ENCODE peak calls at places on chromosomes 16 and 17, in ten cellular contexts. One of them, this sample, is unnamed.

GRCh38 chr17:45106101-45106500 is 26.2 kb downstream of the PLCD3 start:
- DNase-seq in left ventricle myocardium superior: no peak
- DNase-seq in activated naive CD4-positive, alpha-beta T cell: no peak
- DNase-seq in activated CD8-positive, alpha-beta memory T cell treated with anti-CD3 and anti-CD28 coated beads, Interleukin-2, amount 50 U/mL, for 48 hours: no peak
- DNase-seq in smooth muscle cell of the brain vasculature: no peak
- DNase-seq in activated CD4-positive, alpha-beta T cell treated with anti-CD3 and anti-CD28 coated beads, Interleukin-2, amount 50 U/mL, for 1 hour: no peak
- DNase-seq in COR-L47: no peak
- DNase-seq in stimulated activated CD8-positive, alpha-beta memory T cell treated with anti-CD3 and anti-CD28 coated beads, Interleukin-4, amount 100 ng/mL, for 24 hours: no peak
- DNase-seq in CD8-positive, alpha-beta T cell: no peak
- DNase-seq in mucosa of descending colon: no peak
- DNase-seq in this sample: no peak

GRCh38 chr17:1957037-1957436 is 68.1 kb downstream of the RTN4RL1 start:
- DNase-seq in activated CD4-positive, alpha-beta T cell treated with anti-CD3 and anti-CD28 coated beads, Interleukin-2, amount 50 U/mL, for 1 hour: no peak
- DNase-seq in activated naive CD4-positive, alpha-beta T cell: no peak
- DNase-seq in activated CD8-positive, alpha-beta memory T cell treated with anti-CD3 and anti-CD28 coated beads, Interleukin-2, amount 50 U/mL, for 48 hours: no peak
- DNase-seq in CD8-positive, alpha-beta T cell: no peak
- DNase-seq in mucosa of descending colon: no peak
- DNase-seq in stimulated activated CD8-positive, alpha-beta memory T cell treated with anti-CD3 and anti-CD28 coated beads, Interleukin-4, amount 100 ng/mL, for 24 hours: no peak
- DNase-seq in smooth muscle cell of the brain vasculature: no peak
- DNase-seq in left ventricle myocardium superior: no peak
- DNase-seq in COR-L47: no peak
- DNase-seq in this sample: no peak

GRCh38 chr16:57123969-57124674 is 31.7 kb downstream of the CPNE2 start:
- DNase-seq in activated naive CD4-positive, alpha-beta T cell: no peak
- DNase-seq in left ventricle myocardium superior: no peak
- DNase-seq in smooth muscle cell of the brain vasculature: no peak
- DNase-seq in stimulated activated CD8-positive, alpha-beta memory T cell treated with anti-CD3 and anti-CD28 coated beads, Interleukin-4, amount 100 ng/mL, for 24 hours: no peak
- DNase-seq in mucosa of descending colon: no peak
- DNase-seq in CD8-positive, alpha-beta T cell: no peak
- DNase-seq in activated CD4-positive, alpha-beta T cell treated with anti-CD3 and anti-CD28 coated beads, Interleukin-2, amount 50 U/mL, for 1 hour: no peak
- DNase-seq in activated CD8-positive, alpha-beta memory T cell treated with anti-CD3 and anti-CD28 coated beads, Interleukin-2, amount 50 U/mL, for 48 hours: no peak
- DNase-seq in COR-L47: no peak
- DNase-seq in this sample: no peak

GRCh38 chr17:49473900-49474751 is 21.0 kb upstream of the NGFR start:
- DNase-seq in stimulated activated CD8-positive, alpha-beta memory T cell treated with anti-CD3 and anti-CD28 coated beads, Interleukin-4, amount 100 ng/mL, for 24 hours: no peak
- DNase-seq in left ventricle myocardium superior: no peak
- DNase-seq in mucosa of descending colon: peak; percentile 15
- DNase-seq in activated naive CD4-positive, alpha-beta T cell: no peak
- DNase-seq in activated CD4-positive, alpha-beta T cell treated with anti-CD3 and anti-CD28 coated beads, Interleukin-2, amount 50 U/mL, for 1 hour: no peak
- DNase-seq in CD8-positive, alpha-beta T cell: no peak
- DNase-seq in COR-L47: no peak
- DNase-seq in smooth muscle cell of the brain vasculature: no peak
- DNase-seq in activated CD8-positive, alpha-beta memory T cell treated with anti-CD3 and anti-CD28 coated beads, Interleukin-2, amount 50 U/mL, for 48 hours: no peak
- DNase-seq in this sample: no peak

GRCh38 chr16:58331024-58331707 is 36.3 kb upstream of the PRSS54 start:
- DNase-seq in activated CD8-positive, alpha-beta memory T cell treated with anti-CD3 and anti-CD28 coated beads, Interleukin-2, amount 50 U/mL, for 48 hours: no peak
- DNase-seq in left ventricle myocardium superior: no peak
- DNase-seq in stimulated activated CD8-positive, alpha-beta memory T cell treated with anti-CD3 and anti-CD28 coated beads, Interleukin-4, amount 100 ng/mL, for 24 hours: no peak
- DNase-seq in smooth muscle cell of the brain vasculature: no peak
- DNase-seq in mucosa of descending colon: no peak
- DNase-seq in CD8-positive, alpha-beta T cell: no peak
- DNase-seq in activated naive CD4-positive, alpha-beta T cell: no peak
- DNase-seq in COR-L47: peak; percentile 12
- DNase-seq in activated CD4-positive, alpha-beta T cell treated with anti-CD3 and anti-CD28 coated beads, Interleukin-2, amount 50 U/mL, for 1 hour: no peak
- DNase-seq in this sample: no peak

GRCh38 chr17:80270836-80271235 is 10.2 kb downstream of the RNF213 start:
- DNase-seq in smooth muscle cell of the brain vasculature: no peak
- DNase-seq in stimulated activated CD8-positive, alpha-beta memory T cell treated with anti-CD3 and anti-CD28 coated beads, Interleukin-4, amount 100 ng/mL, for 24 hours: no peak
- DNase-seq in activated CD4-positive, alpha-beta T cell treated with anti-CD3 and anti-CD28 coated beads, Interleukin-2, amount 50 U/mL, for 1 hour: peak; percentile 42
- DNase-seq in left ventricle myocardium superior: no peak
- DNase-seq in activated CD8-positive, alpha-beta memory T cell treated with anti-CD3 and anti-CD28 coated beads, Interleukin-2, amount 50 U/mL, for 48 hours: peak; percentile 79
- DNase-seq in CD8-positive, alpha-beta T cell: no peak
- DNase-seq in activated naive CD4-positive, alpha-beta T cell: peak; percentile 15
- DNase-seq in COR-L47: no peak
- DNase-seq in mucosa of descending colon: peak; percentile 46
- DNase-seq in this sample: no peak

GRCh38 chr17:4266550-4266949 is 2.8 kb upstream of the ANKFY1 start:
- DNase-seq in COR-L47: no peak
- DNase-seq in activated CD4-positive, alpha-beta T cell treated with anti-CD3 and anti-CD28 coated beads, Interleukin-2, amount 50 U/mL, for 1 hour: no peak
- DNase-seq in mucosa of descending colon: no peak
- DNase-seq in CD8-positive, alpha-beta T cell: no peak
- DNase-seq in left ventricle myocardium superior: no peak
- DNase-seq in activated naive CD4-positive, alpha-beta T cell: no peak
- DNase-seq in smooth muscle cell of the brain vasculature: no peak
- DNase-seq in activated CD8-positive, alpha-beta memory T cell treated with anti-CD3 and anti-CD28 coated beads, Interleukin-2, amount 50 U/mL, for 48 hours: no peak
- DNase-seq in stimulated activated CD8-positive, alpha-beta memory T cell treated with anti-CD3 and anti-CD28 coated beads, Interleukin-4, amount 100 ng/mL, for 24 hours: no peak
- DNase-seq in this sample: no peak

GRCh38 chr16:6081320-6081976 is 983.9 kb upstream of the EEF2KMT start:
- DNase-seq in activated CD8-positive, alpha-beta memory T cell treated with anti-CD3 and anti-CD28 coated beads, Interleukin-2, amount 50 U/mL, for 48 hours: peak; percentile 55
- DNase-seq in mucosa of descending colon: peak; percentile 43
- DNase-seq in left ventricle myocardium superior: no peak
- DNase-seq in activated CD4-positive, alpha-beta T cell treated with anti-CD3 and anti-CD28 coated beads, Interleukin-2, amount 50 U/mL, for 1 hour: no peak
- DNase-seq in smooth muscle cell of the brain vasculature: no peak
- DNase-seq in activated naive CD4-positive, alpha-beta T cell: no peak
- DNase-seq in stimulated activated CD8-positive, alpha-beta memory T cell treated with anti-CD3 and anti-CD28 coated beads, Interleukin-4, amount 100 ng/mL, for 24 hours: no peak
- DNase-seq in COR-L47: no peak
- DNase-seq in CD8-positive, alpha-beta T cell: no peak
- DNase-seq in this sample: no peak

GRCh38 chr16:19236561-19236960 is 49.0 kb upstream of the CLEC19A start:
- DNase-seq in COR-L47: no peak
- DNase-seq in mucosa of descending colon: peak; percentile 37
- DNase-seq in activated naive CD4-positive, alpha-beta T cell: no peak
- DNase-seq in CD8-positive, alpha-beta T cell: no peak
- DNase-seq in activated CD4-positive, alpha-beta T cell treated with anti-CD3 and anti-CD28 coated beads, Interleukin-2, amount 50 U/mL, for 1 hour: no peak
- DNase-seq in smooth muscle cell of the brain vasculature: no peak
- DNase-seq in left ventricle myocardium superior: no peak
- DNase-seq in stimulated activated CD8-positive, alpha-beta memory T cell treated with anti-CD3 and anti-CD28 coated beads, Interleukin-4, amount 100 ng/mL, for 24 hours: no peak
- DNase-seq in activated CD8-positive, alpha-beta memory T cell treated with anti-CD3 and anti-CD28 coated beads, Interleukin-2, amount 50 U/mL, for 48 hours: no peak
- DNase-seq in this sample: no peak

GRCh38 chr17:27978689-27979175 is 63.7 kb upstream of the NLK start:
- DNase-seq in activated CD4-positive, alpha-beta T cell treated with anti-CD3 and anti-CD28 coated beads, Interleukin-2, amount 50 U/mL, for 1 hour: no peak
- DNase-seq in left ventricle myocardium superior: no peak
- DNase-seq in stimulated activated CD8-positive, alpha-beta memory T cell treated with anti-CD3 and anti-CD28 coated beads, Interleukin-4, amount 100 ng/mL, for 24 hours: no peak
- DNase-seq in smooth muscle cell of the brain vasculature: no peak
- DNase-seq in activated naive CD4-positive, alpha-beta T cell: no peak
- DNase-seq in activated CD8-positive, alpha-beta memory T cell treated with anti-CD3 and anti-CD28 coated beads, Interleukin-2, amount 50 U/mL, for 48 hours: no peak
- DNase-seq in COR-L47: no peak
- DNase-seq in mucosa of descending colon: no peak
- DNase-seq in CD8-positive, alpha-beta T cell: no peak
- DNase-seq in this sample: no peak

GRCh38 chr16:102060-102855 is 24.2 kb downstream of the MPG start:
- DNase-seq in activated CD8-positive, alpha-beta memory T cell treated with anti-CD3 and anti-CD28 coated beads, Interleukin-2, amount 50 U/mL, for 48 hours: no peak
- DNase-seq in stimulated activated CD8-positive, alpha-beta memory T cell treated with anti-CD3 and anti-CD28 coated beads, Interleukin-4, amount 100 ng/mL, for 24 hours: no peak
- DNase-seq in activated CD4-positive, alpha-beta T cell treated with anti-CD3 and anti-CD28 coated beads, Interleukin-2, amount 50 U/mL, for 1 hour: no peak
- DNase-seq in mucosa of descending colon: no peak
- DNase-seq in COR-L47: no peak
- DNase-seq in activated naive CD4-positive, alpha-beta T cell: no peak
- DNase-seq in smooth muscle cell of the brain vasculature: no peak
- DNase-seq in CD8-positive, alpha-beta T cell: no peak
- DNase-seq in left ventricle myocardium superior: peak; percentile 80
- DNase-seq in this sample: no peak

GRCh38 chr17:48472485-48473281 is 42.7 kb upstream of the SKAP1 start:
- DNase-seq in mucosa of descending colon: no peak
- DNase-seq in stimulated activated CD8-positive, alpha-beta memory T cell treated with anti-CD3 and anti-CD28 coated beads, Interleukin-4, amount 100 ng/mL, for 24 hours: peak; percentile 1
- DNase-seq in CD8-positive, alpha-beta T cell: no peak
- DNase-seq in left ventricle myocardium superior: no peak
- DNase-seq in smooth muscle cell of the brain vasculature: no peak
- DNase-seq in activated CD8-positive, alpha-beta memory T cell treated with anti-CD3 and anti-CD28 coated beads, Interleukin-2, amount 50 U/mL, for 48 hours: no peak
- DNase-seq in activated CD4-positive, alpha-beta T cell treated with anti-CD3 and anti-CD28 coated beads, Interleukin-2, amount 50 U/mL, for 1 hour: no peak
- DNase-seq in activated naive CD4-positive, alpha-beta T cell: no peak
- DNase-seq in COR-L47: peak; percentile 54
- DNase-seq in this sample: no peak

GRCh38 chr17:15351925-15352324 is 10.5 kb upstream of the TEKT3 start:
- DNase-seq in activated naive CD4-positive, alpha-beta T cell: no peak
- DNase-seq in mucosa of descending colon: no peak
- DNase-seq in COR-L47: no peak
- DNase-seq in smooth muscle cell of the brain vasculature: peak; percentile 3
- DNase-seq in CD8-positive, alpha-beta T cell: no peak
- DNase-seq in activated CD8-positive, alpha-beta memory T cell treated with anti-CD3 and anti-CD28 coated beads, Interleukin-2, amount 50 U/mL, for 48 hours: no peak
- DNase-seq in activated CD4-positive, alpha-beta T cell treated with anti-CD3 and anti-CD28 coated beads, Interleukin-2, amount 50 U/mL, for 1 hour: no peak
- DNase-seq in stimulated activated CD8-positive, alpha-beta memory T cell treated with anti-CD3 and anti-CD28 coated beads, Interleukin-4, amount 100 ng/mL, for 24 hours: no peak
- DNase-seq in left ventricle myocardium superior: no peak
- DNase-seq in this sample: no peak

GRCh38 chr17:37359682-37360188 is 16.1 kb upstream of the C17orf78 start:
- DNase-seq in activated CD8-positive, alpha-beta memory T cell treated with anti-CD3 and anti-CD28 coated beads, Interleukin-2, amount 50 U/mL, for 48 hours: no peak
- DNase-seq in stimulated activated CD8-positive, alpha-beta memory T cell treated with anti-CD3 and anti-CD28 coated beads, Interleukin-4, amount 100 ng/mL, for 24 hours: no peak
- DNase-seq in smooth muscle cell of the brain vasculature: no peak
- DNase-seq in mucosa of descending colon: peak; percentile 60
- DNase-seq in activated naive CD4-positive, alpha-beta T cell: no peak
- DNase-seq in COR-L47: no peak
- DNase-seq in activated CD4-positive, alpha-beta T cell treated with anti-CD3 and anti-CD28 coated beads, Interleukin-2, amount 50 U/mL, for 1 hour: no peak
- DNase-seq in left ventricle myocardium superior: no peak
- DNase-seq in CD8-positive, alpha-beta T cell: no peak
- DNase-seq in this sample: no peak

GRCh38 chr17:76537578-76538280 is at the start of gene CYGB:
- DNase-seq in smooth muscle cell of the brain vasculature: no peak
- DNase-seq in activated naive CD4-positive, alpha-beta T cell: no peak
- DNase-seq in activated CD4-positive, alpha-beta T cell treated with anti-CD3 and anti-CD28 coated beads, Interleukin-2, amount 50 U/mL, for 1 hour: no peak
- DNase-seq in left ventricle myocardium superior: peak; percentile 83
- DNase-seq in COR-L47: no peak
- DNase-seq in CD8-positive, alpha-beta T cell: no peak
- DNase-seq in activated CD8-positive, alpha-beta memory T cell treated with anti-CD3 and anti-CD28 coated beads, Interleukin-2, amount 50 U/mL, for 48 hours: no peak
- DNase-seq in mucosa of descending colon: peak; percentile 27
- DNase-seq in stimulated activated CD8-positive, alpha-beta memory T cell treated with anti-CD3 and anti-CD28 coated beads, Interleukin-4, amount 100 ng/mL, for 24 hours: no peak
- DNase-seq in this sample: no peak

This sample was measured in NCI-H1417 treated with DMSO at 0.1 percent for 48 hours.